ENCODE peak calls at places on chromosomes 7 and 10, in seven cellular contexts. D is ovary, T is lower leg skin, P is esophagus muscularis mucosa, O is gastrocnemius medialis, C is HCT116, N is sigmoid colon. Q is an unnamed sample.

GRCh38 chr10:120581496-120581895 is 124.5 kb downstream of the PLPP4 start:
- DNase-seq in D (no peak), T (no peak), P (no peak), O (no peak), C (peak; percentile 12), N (no peak), Q (no peak)

GRCh38 chr10:48805848-48806247 is 121.2 kb downstream of the WDFY4 start:
- DNase-seq in D (peak; percentile 47), T (no peak), P (no peak), O (no peak), C (no peak), N (no peak), Q (no peak)

GRCh38 chr10:26799342-26799741 is 61.4 kb downstream of the ABI1 start:
- DNase-seq in D (no peak), T (no peak), P (no peak), O (no peak), C (no peak), N (no peak), Q (no peak)

GRCh38 chr10:3186365-3186764 is 13.8 kb upstream of the PITRM1 start:
- DNase-seq in D (no peak), T (no peak), P (no peak), O (no peak), C (no peak), N (no peak), Q (no peak)

GRCh38 chr7:722847-723246 is 3.7 kb upstream of the DNAAF5 start:
- DNase-seq in D (peak; percentile 21), T (no peak), P (no peak), O (no peak), C (no peak), N (no peak), Q (no peak)

GRCh38 chr7:138313829-138314178 is 146.3 kb upstream of the TRIM24 start:
- DNase-seq in D (peak; percentile 30), T (no peak), P (no peak), O (no peak), C (no peak), N (no peak), Q (no peak)

GRCh38 chr7:77293046-77293445 is 93.4 kb upstream of the FGL2 start:
- DNase-seq in D (no peak), T (no peak), P (no peak), O (no peak), C (no peak), N (no peak), Q (no peak)

GRCh38 chr7:27092753-27093097 is 3.1 kb downstream of the HOXA1 start:
- DNase-seq in D (no peak), T (no peak), P (no peak), O (no peak), C (no peak), N (no peak), Q (no peak)

GRCh38 chr10:98016781-98017475 is 13.5 kb downstream of the CRTAC1 start:
- DNase-seq in D (no peak), T (no peak), P (no peak), O (no peak), C (no peak), N (no peak), Q (no peak)

GRCh38 chr10:43056568-43057011 is 20.3 kb upstream of the RET start:
- DNase-seq in D (no peak), T (no peak), P (no peak), O (no peak), C (no peak), N (peak; percentile 34), Q (no peak)

GRCh38 chr10:23110722-23111660 is 15.6 kb downstream of the MSRB2 start:
- DNase-seq in D (no peak), T (no peak), P (no peak), O (no peak), C (no peak), N (no peak), Q (no peak)

GRCh38 chr7:101237206-101238067 is at the start of gene CLDN15:
- DNase-seq in D (peak; percentile 82), T (peak; percentile 49), P (peak; percentile 93), O (peak; percentile 37), C (no peak), N (peak; percentile 92), Q (no peak)

GRCh38 chr10:31646519-31646918 is 282.1 kb downstream of the ARHGAP12 start:
- DNase-seq in D (no peak), T (no peak), P (no peak), O (no peak), C (no peak), N (no peak), Q (no peak)

GRCh38 chr10:103584216-103585010 is 90.9 kb downstream of the NEURL1 start:
- DNase-seq in D (peak; percentile 84), T (no peak), P (no peak), O (no peak), C (no peak), N (no peak), Q (no peak)

GRCh38 chr7:143890558-143890957 is 11.4 kb downstream of the TCAF1 start:
- DNase-seq in D (no peak), T (no peak), P (no peak), O (no peak), C (no peak), N (no peak), Q (no peak)

GRCh38 chr7:22733761-22734160 is 6.8 kb downstream of the IL6 start:
- DNase-seq in D (no peak), T (no peak), P (no peak), O (no peak), C (no peak), N (no peak), Q (no peak)

GRCh38 chr7:102404005-102404861 is 8.1 kb downstream of the PRKRIP1 start:
- DNase-seq in D (no peak), T (no peak), P (no peak), O (no peak), C (peak; percentile 35), N (no peak), Q (peak; percentile 38)

GRCh38 chr10:74822101-74822500 is 4.3 kb upstream of the KAT6B start:
- DNase-seq in D (no peak), T (no peak), P (no peak), O (no peak), C (no peak), N (no peak), Q (no peak)

GRCh38 chr7:124765401-124766352 is at the start of gene GPR37:
- DNase-seq in D (peak; percentile 34), T (peak; percentile 47), P (no peak), O (no peak), C (peak; percentile 32), N (peak; percentile 74), Q (peak; percentile 81)

GRCh38 chr10:125692932-125693847 is 10.2 kb upstream of the TEX36 start:
- DNase-seq in D (no peak), T (no peak), P (no peak), O (no peak), C (no peak), N (no peak), Q (no peak)

GRCh38 chr7:105003275-105003674 is 10.7 kb upstream of the KMT2E start:
- DNase-seq in D (no peak), T (peak; percentile 61), P (no peak), O (peak; percentile 54), C (no peak), N (peak; percentile 77), Q (no peak)

GRCh38 chr10:69318997-69319727 is 40.9 kb downstream of the HK1 start:
- DNase-seq in D (peak; percentile 75), T (peak; percentile 84), P (peak; percentile 96), O (peak; percentile 79), C (no peak), N (peak; percentile 92), Q (no peak)
- TF ChIP-seq POLR2A in D (no peak), T (no peak), P (no peak), O (peak; percentile 4), C (no peak), N (peak; percentile 11), Q (peak; percentile 39)

GRCh38 chr10:45410807-45411606 is 37.0 kb downstream of the ALOX5 start:
- DNase-seq in D (no peak), T (no peak), P (no peak), O (no peak), C (no peak), N (no peak), Q (no peak)
- TF ChIP-seq POLR2A in D (no peak), T (no peak), P (no peak), O (no peak), C (no peak), N (no peak), Q (no peak)

DNA sequence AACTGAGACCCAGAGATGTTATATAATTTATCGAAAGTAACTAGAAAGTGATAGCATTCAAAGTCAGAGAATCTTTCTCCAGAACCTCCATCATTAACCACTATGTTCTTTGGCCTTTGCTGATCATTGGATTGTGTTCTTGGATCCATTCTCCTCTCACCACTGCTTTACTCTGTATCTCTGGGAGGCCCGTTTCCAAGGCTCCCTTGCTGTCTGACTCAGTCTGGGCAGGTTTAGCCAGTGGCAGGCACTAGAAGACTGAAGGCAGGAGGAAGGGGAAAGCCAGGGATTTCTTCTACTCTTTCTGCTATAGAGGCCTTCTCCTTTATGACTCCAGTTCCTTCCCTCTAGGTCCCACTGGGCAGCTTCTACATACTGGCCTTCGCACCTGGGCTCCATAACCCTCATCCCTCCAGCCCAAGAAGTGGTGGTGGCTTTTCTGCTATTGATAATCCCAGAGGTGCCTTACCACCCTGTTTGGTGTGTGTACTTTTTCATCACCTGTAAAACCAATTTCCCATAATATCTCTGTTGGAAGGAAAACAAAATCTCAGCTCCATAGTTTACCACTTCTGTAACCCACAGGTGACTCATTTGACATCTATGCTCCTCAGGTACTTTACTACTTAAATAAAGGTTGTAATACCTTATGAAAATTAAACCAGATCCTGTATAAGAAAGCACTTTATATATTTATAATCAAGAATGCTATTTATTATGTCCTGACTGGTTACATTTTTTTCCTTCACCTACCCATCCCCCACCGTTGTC is 36.0 kb downstream of the BCAP29 start:
- DNase-seq in D (no peak), T (no peak), P (no peak), O (no peak), C (no peak), N (no peak), Q (no peak)
- TF ChIP-seq POLR2A in D (no peak), T (no peak), P (no peak), O (no peak), C (no peak), N (no peak), Q (no peak)

GRCh38 chr10:91164520-91165065 is 55.9 kb upstream of the PCGF5 start:
- DNase-seq in D (no peak), T (no peak), P (no peak), O (no peak), C (no peak), N (no peak), Q (no peak)

GRCh38 chr10:91162495-91163268 is 57.8 kb upstream of the PCGF5 start:
- DNase-seq in D (peak; percentile 85), T (peak; percentile 44), P (no peak), O (peak; percentile 84), C (no peak), N (peak; percentile 90), Q (peak; percentile 81)

GRCh38 chr10:91163709-91164474 is 56.6 kb upstream of the PCGF5 start:
- DNase-seq in D (peak; percentile 89), T (peak; percentile 48), P (no peak), O (peak; percentile 47), C (peak; percentile 15), N (peak; percentile 91), Q (peak; percentile 91)

GRCh38 chr10:91162050-91162494 is 58.4 kb upstream of the PCGF5 start:
- DNase-seq in D (no peak), T (peak; percentile 22), P (no peak), O (no peak), C (no peak), N (no peak), Q (peak; percentile 73)

DNA sequence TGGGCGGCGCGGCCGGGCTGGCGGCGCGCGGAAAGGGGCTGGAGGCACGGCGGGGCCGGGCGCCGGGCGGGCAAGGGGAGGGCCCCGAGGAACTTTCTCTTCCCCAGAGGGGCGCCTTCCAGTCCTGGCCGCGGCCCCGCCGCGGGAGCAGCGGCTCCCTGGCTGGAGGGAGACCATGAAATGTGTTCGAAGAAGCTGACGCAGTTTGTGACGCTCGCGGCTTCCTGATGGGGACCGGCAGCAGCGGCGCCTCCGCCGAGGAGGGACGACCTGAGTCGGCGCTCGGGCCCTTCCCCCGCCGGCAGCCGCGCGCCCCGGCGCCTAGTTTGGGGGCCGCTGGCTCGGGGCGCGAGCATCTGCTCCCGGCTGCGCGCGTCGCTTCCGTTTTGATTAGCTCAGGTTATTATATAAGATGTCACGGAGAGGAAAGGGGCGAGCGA is 57.2 kb upstream of the PCGF5 start:
- DNase-seq in D (peak; percentile 82), T (no peak), P (no peak), O (peak; percentile 10), C (peak; percentile 12), N (peak; percentile 81), Q (peak; percentile 52)
- TF ChIP-seq POLR2A in D (peak; percentile 35), T (no peak), P (no peak), O (peak; percentile 46), C (no peak), N (no peak), Q (peak; percentile 32)